ENCODE peak calls at places on chromosomes 1 and 21, in eight cellular contexts. P is cardiac muscle cell, U is upper lobe of left lung, I is tibial nerve, Y is aorta, V is left ventricle myocardium inferior, W is iPS DF 6.9, Q is body of pancreas. A is an unnamed sample.

GRCh38 chr1:66253330-66253921 is 280.5 kb upstream of the SGIP1 start:
- DNase-seq in U (no peak), W (no peak), P (peak), V (no peak), I (peak), Y (no peak), Q (no peak), A (no peak)

GRCh38 chr21:43353282-43354010 is 73.5 kb downstream of the SIK1 start:
- DNase-seq in V (no peak), P (no peak), W (no peak), Y (no peak), I (no peak), U (no peak), Q (no peak), A (no peak)

GRCh38 chr1:152444045-152444444 is 30.0 kb upstream of the CRNN start:
- DNase-seq in V (no peak), Q (no peak), P (no peak), Y (no peak), I (no peak), W (no peak), U (no peak), A (no peak)

GRCh38 chr1:90313756-90314155 is 318.8 kb downstream of the ZNF326 start:
- DNase-seq in Y (no peak), W (no peak), V (no peak), U (no peak), I (no peak), P (no peak), Q (no peak), A (no peak)

GRCh38 chr1:13228343-13228781 is 2.4 kb upstream of the PRAMEF18 start:
- DNase-seq in V (no peak), P (no peak), W (no peak), U (peak), Y (no peak), Q (peak), I (no peak), A (no peak)

GRCh38 chr1:226638608-226639007 is 90.0 kb downstream of the STUM start:
- DNase-seq in U (peak), Q (no peak), W (no peak), Y (peak), I (no peak), P (no peak), V (peak), A (no peak)

GRCh38 chr1:184595609-184596008 is 159.0 kb downstream of the EDEM3 start:
- DNase-seq in Y (no peak), I (no peak), V (no peak), W (no peak), U (no peak), Q (no peak), P (no peak), A (no peak)

GRCh38 chr1:172499636-172500141 is 33.3 kb upstream of the SUCO start:
- DNase-seq in P (no peak), U (peak), V (no peak), I (no peak), Y (no peak), W (no peak), Q (peak), A (no peak)

GRCh38 chr1:82220754-82221153 is 420.0 kb downstream of the ADGRL2 start:
- DNase-seq in U (no peak), V (no peak), Q (no peak), Y (no peak), I (no peak), W (no peak), P (no peak), A (no peak)

GRCh38 chr1:242670019-242670418 is 145.5 kb upstream of the PLD5 start:
- DNase-seq in P (no peak), U (no peak), Q (no peak), I (no peak), W (no peak), Y (no peak), V (no peak), A (no peak)

GRCh38 chr1:233281711-233282581 is 13.6 kb downstream of the PCNX2 start:
- DNase-seq in Q (no peak), I (no peak), V (no peak), U (no peak), Y (no peak), W (no peak), P (no peak), A (no peak)

DNA sequence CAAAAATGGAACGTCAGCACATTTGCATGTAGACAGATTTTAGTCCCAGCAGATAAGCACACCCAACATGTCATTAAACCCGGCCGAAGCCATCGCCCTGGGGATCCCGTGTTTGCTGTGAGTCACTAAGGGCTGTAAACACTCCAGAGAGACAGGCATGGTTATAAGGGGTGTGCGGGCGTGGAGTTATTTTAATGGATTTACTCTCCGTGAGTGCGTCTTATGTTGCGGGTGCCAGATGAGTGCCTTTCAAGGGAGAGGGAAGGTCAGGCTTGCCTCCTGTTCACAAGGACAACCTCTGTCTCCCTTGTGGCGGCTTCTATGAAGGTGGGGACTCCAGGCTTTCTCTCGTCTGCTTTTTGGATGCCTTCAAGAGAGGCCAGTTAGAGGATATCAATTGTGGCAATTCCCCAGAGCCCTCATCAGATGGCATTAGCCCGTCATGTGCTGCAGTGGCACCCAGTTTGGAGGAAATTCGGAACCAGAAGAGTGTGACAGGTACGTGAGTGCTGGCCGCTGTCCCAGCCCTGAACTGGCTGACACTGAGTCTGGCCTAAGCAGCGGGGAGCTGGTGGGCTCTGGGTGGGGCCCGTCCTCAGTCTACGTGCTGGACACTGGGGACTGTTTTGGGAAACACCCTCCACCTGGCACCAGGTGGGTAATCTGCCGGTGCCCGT is 223.9 kb upstream of the TMEM51 start:
- DNase-seq in P (peak), W (no peak), Q (no peak), I (no peak), V (no peak), Y (no peak), U (no peak), A (no peak)
- H3K4me3 ChIP-seq in P (no peak), W (no peak), Q (no peak), I (no peak), V (peak), Y (no peak), U (no peak), A (no peak)

GRCh38 chr21:41600961-41601572 is 93.1 kb upstream of the TMPRSS2 start:
- DNase-seq in I (no peak), Y (no peak), W (no peak), V (no peak), P (no peak), U (no peak), Q (no peak), A (no peak)
- H3K27ac ChIP-seq in I (no peak), Y (no peak), W (no peak), V (no peak), P (no peak), U (no peak), Q (peak), A (no peak)

DNA sequence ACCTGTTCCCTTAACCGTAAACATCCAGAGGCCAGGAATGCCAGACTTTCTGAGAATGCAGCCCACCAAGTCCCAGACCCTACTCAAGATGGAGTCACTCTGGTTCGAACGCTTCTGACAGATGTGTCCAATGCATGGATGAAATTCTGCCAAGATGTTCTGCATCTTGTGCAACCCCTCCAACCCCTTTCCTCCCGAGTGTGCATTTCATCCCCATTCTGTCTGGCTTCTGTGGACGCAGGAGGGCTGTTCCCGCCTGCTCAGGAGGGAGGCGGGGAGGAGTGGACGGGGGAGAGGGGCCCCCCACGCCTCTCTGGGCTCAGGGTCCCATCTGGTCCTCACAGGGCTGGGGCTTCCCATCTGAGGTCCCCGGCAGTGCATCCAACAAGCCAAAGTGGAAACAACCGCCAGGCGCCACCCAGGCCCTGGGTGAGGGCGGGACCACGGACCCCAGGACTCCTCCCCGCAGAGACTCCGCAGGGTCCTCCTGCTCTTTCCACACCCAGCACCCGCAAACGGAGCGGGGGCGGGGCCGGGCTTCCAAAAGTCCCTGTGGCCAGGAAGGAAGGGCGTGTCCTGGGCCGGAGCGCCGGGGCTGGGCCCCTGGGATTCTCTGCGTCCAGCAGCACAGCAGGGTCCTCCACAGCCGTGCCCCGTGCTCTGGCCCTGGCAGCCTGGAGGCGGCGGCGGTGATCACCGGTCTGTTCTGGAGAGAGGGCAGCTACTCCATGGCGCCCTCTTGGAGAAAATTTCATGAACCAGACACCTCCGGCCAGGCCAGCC is 27.7 kb upstream of the SUMO3 start:
- DNase-seq in Y (peak), W (peak), Q (peak), V (peak), I (peak), U (peak), P (peak), A (peak)
- H3K4me3 ChIP-seq in Y (no peak), W (no peak), Q (no peak), V (peak), I (peak), U (no peak), P (peak), A (peak)

GRCh38 chr1:94668528-94668927 is 127.0 kb upstream of the F3 start:
- DNase-seq in Y (no peak), Q (no peak), I (no peak), U (no peak), P (no peak), V (no peak), W (no peak), A (no peak)

GRCh38 chr1:94670273-94670672 is 128.7 kb upstream of the F3 start:
- DNase-seq in U (no peak), Q (no peak), P (no peak), V (no peak), W (no peak), I (no peak), Y (no peak), A (no peak)

GRCh38 chr1:94669213-94669612 is 127.7 kb upstream of the F3 start:
- DNase-seq in I (no peak), W (no peak), Q (no peak), V (no peak), Y (no peak), P (no peak), U (no peak), A (no peak)

GRCh38 chr1:94667716-94668282 is 126.2 kb upstream of the F3 start:
- DNase-seq in U (no peak), W (no peak), I (no peak), V (no peak), Y (no peak), Q (no peak), P (no peak), A (no peak)

DNA sequence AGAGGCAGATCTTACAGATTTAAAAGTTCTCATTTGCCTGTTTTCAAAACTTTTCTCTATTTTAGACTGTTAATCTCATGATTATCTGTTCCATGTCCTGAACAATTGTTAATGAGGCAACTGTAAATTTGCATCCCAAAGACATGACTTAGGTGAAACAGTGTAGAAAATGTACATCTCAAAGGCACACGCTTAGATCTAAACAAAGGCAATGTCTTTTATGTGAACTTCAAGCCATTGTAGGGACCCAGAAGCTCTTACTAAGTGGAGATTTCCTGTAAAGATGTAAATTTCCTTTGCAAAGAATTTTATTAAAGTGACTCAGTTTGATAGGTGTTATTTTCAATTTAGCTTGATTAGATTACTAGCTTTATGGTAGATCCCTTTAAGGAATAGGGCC is 125.2 kb upstream of the F3 start:
- DNase-seq in I (no peak), U (no peak), W (no peak), Y (no peak), P (no peak), V (no peak), Q (no peak), A (no peak)
- H3K27ac ChIP-seq in I (no peak), U (no peak), W (no peak), Y (no peak), P (no peak), V (no peak), Q (no peak), A (no peak)

GRCh38 chr21:33327792-33328433 is 3.1 kb downstream of the IFNAR1 start:
- DNase-seq in Q (no peak), Y (no peak), I (no peak), V (no peak), W (no peak), U (no peak), P (no peak), A (no peak)

GRCh38 chr21:33334191-33334590 is 9.4 kb downstream of the IFNAR1 start:
- DNase-seq in U (no peak), Y (no peak), V (no peak), W (no peak), I (no peak), Q (no peak), P (no peak), A (no peak)

GRCh38 chr21:33334824-33335223 is 10.1 kb downstream of the IFNAR1 start:
- DNase-seq in V (no peak), I (no peak), U (no peak), Q (no peak), W (no peak), Y (no peak), P (no peak), A (no peak)

GRCh38 chr21:33330726-33331125 is 6.0 kb downstream of the IFNAR1 start:
- DNase-seq in W (no peak), Y (no peak), U (no peak), Q (no peak), V (no peak), P (no peak), I (no peak), A (no peak)

GRCh38 chr21:33332143-33332542 is 7.4 kb downstream of the IFNAR1 start:
- DNase-seq in Q (no peak), P (no peak), Y (no peak), W (no peak), I (no peak), V (no peak), U (no peak), A (no peak)
- H3K4me3 ChIP-seq in Q (no peak), P (no peak), Y (no peak), W (no peak), I (no peak), V (no peak), U (no peak), A (no peak)

GRCh38 chr21:32611471-32611997 is 643 bp downstream of the CFAP298 start:
- DNase-seq in Y (peak), W (no peak), U (peak), V (no peak), Q (peak), P (peak), I (no peak), A (no peak)
- H3K27ac ChIP-seq in Y (no peak), W (no peak), U (peak), V (peak), Q (peak), P (peak), I (peak), A (peak)

DNA sequence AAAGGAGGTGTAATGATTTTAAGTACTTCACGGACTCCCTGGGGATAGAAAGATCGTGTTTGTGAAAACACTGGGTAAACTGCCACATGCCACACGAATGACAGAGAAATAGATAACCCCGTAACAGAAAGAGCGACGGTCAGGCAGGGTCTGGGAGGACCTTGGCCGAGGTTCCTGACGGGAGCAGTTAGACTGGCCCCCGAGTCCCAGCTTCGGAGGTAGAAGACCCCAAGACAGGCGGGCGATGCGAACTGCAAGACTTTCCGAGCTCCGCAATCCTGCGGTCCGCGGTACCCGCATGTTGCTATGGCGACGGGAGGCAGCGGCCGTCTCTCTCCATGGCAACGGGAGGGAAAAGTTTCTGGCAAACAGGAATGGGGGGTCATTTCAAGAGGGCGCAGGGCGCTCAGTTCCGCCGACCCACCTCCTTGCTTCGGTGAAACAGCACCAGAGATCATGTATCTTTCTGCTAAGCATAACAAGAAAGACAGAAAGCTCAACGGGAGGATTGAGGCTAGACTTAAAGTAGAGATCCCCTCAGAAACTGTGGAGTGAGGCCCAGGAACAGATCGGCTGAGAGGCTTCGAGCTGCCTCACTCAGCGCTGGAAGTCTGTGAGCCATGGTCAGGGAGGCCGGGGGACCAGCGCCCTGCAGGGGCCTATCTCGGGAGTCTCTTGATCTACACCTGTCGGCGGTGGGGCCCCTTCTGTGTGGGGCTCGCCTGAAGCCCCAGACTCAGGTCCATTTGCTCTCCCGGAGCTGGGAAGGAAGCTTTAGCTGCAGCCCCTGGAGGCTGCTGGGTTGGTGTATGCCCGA is 685 bp upstream of the SYT6 start:
- DNase-seq in U (no peak), Q (peak), V (no peak), Y (no peak), P (peak), W (no peak), I (no peak), A (no peak)
- H3K4me3 ChIP-seq in U (no peak), Q (no peak), V (peak), Y (no peak), P (no peak), W (peak), I (no peak), A (no peak)

GRCh38 chr1:221726331-221726692 is 15.6 kb downstream of the DUSP10 start:
- DNase-seq in Y (no peak), I (no peak), P (no peak), U (no peak), V (no peak), Q (no peak), W (no peak), A (no peak)
- H3K27ac ChIP-seq in Y (no peak), I (peak), P (no peak), U (peak), V (peak), Q (no peak), W (no peak), A (peak)